ENCODE peak calls at places on chromosome 22, in seven cellular contexts. Y, K, D, H, E, W and P are unnamed samples.

GRCh38 chr22:28021998-28022660 is 103.1 kb upstream of the PITPNB start:
- DNase-seq in Y (no peak), E (no peak), W (no peak), H (no peak), K (no peak), D (no peak), P (no peak)

GRCh38 chr22:26416670-26417270 is 12.3 kb upstream of the ASPHD2 start:
- DNase-seq in E (peak; percentile 80), Y (no peak), D (no peak), H (no peak), K (peak; percentile 11), W (peak; percentile 79), P (peak; percentile 68)

GRCh38 chr22:16964366-16964765 is 43.7 kb downstream of the GAB4 start:
- DNase-seq in E (no peak), Y (no peak), W (no peak), D (no peak), K (no peak), H (no peak), P (no peak)

GRCh38 chr22:27991586-27992293 is 72.7 kb upstream of the PITPNB start:
- DNase-seq in K (no peak), D (no peak), W (no peak), E (no peak), Y (no peak), H (no peak), P (no peak)

GRCh38 chr22:27220349-27220748 is 563.0 kb downstream of the MIAT start:
- DNase-seq in H (no peak), Y (no peak), K (peak; percentile 46), E (peak; percentile 92), D (no peak), W (peak; percentile 81), P (peak; percentile 70)

GRCh38 chr22:43636086-43636485 is 176.0 kb downstream of the EFCAB6 start:
- DNase-seq in D (no peak), E (no peak), Y (no peak), W (no peak), H (no peak), K (no peak), P (no peak)

GRCh38 chr22:50030315-50031188 is 18.0 kb upstream of the IL17REL start:
- DNase-seq in Y (peak; percentile 83), H (peak; percentile 59), K (peak; percentile 44), E (peak; percentile 62), W (peak; percentile 67), D (peak; percentile 86), P (peak; percentile 45)

GRCh38 chr22:31271485-31271884 is 20.8 kb downstream of the PIK3IP1 start:
- DNase-seq in D (no peak), E (no peak), Y (no peak), K (no peak), W (no peak), H (no peak), P (no peak)

GRCh38 chr22:46063861-46064235 is 86.5 kb upstream of the PPARA start:
- DNase-seq in Y (no peak), K (peak; percentile 28), D (peak; percentile 59), E (no peak), W (peak; percentile 28), H (no peak), P (no peak)

GRCh38 chr22:47342446-47342845 is 580.0 kb downstream of the TBC1D22A start:
- DNase-seq in K (no peak), D (no peak), E (no peak), H (no peak), Y (no peak), W (no peak), P (no peak)

GRCh38 chr22:30885591-30885990 is 83.0 kb downstream of the MORC2 start:
- DNase-seq in K (no peak), Y (no peak), W (no peak), E (no peak), D (no peak), H (no peak), P (no peak)

GRCh38 chr22:49825944-49826602 is 1.6 kb downstream of the BRD1 start:
- DNase-seq in W (peak; percentile 47), H (peak; percentile 47), E (peak; percentile 37), D (peak; percentile 61), Y (peak; percentile 87), K (no peak), P (peak; percentile 39)

GRCh38 chr22:46246178-46246577 is 3.9 kb downstream of the CDPF1 start:
- DNase-seq in D (peak; percentile 8), K (no peak), W (no peak), Y (no peak), H (no peak), E (no peak), P (no peak)

GRCh38 chr22:48492371-48493320 is 1335.0 kb downstream of the BRD1 start:
- DNase-seq in Y (no peak), H (peak; percentile 78), W (peak; percentile 73), D (peak; percentile 66), E (peak; percentile 69), K (peak; percentile 75), P (peak; percentile 60)

GRCh38 chr22:35480143-35480542 is 60.5 kb upstream of the RASD2 start:
- DNase-seq in W (peak; percentile 9), Y (no peak), H (no peak), D (peak; percentile 70), K (no peak), E (no peak), P (peak; percentile 7)

GRCh38 chr22:46792841-46793261 is 30.4 kb downstream of the TBC1D22A start:
- DNase-seq in Y (no peak), K (no peak), H (no peak), D (no peak), E (no peak), W (no peak), P (no peak)

GRCh38 chr22:24564376-24565058 is 8.7 kb downstream of the SNRPD3 start:
- DNase-seq in W (no peak), E (peak; percentile 34), H (peak; percentile 33), Y (no peak), K (no peak), D (no peak), P (no peak)

GRCh38 chr22:30947821-30948454 is 20.6 kb downstream of the MORC2 start:
- DNase-seq in E (peak; percentile 79), D (no peak), W (peak; percentile 73), K (no peak), H (peak; percentile 79), Y (no peak), P (peak; percentile 58)

GRCh38 chr22:30816413-30816812 is 121.7 kb downstream of the OSBP2 start:
- DNase-seq in E (no peak), Y (no peak), K (no peak), W (no peak), D (no peak), H (no peak), P (no peak)

GRCh38 chr22:45296628-45297297 is 12.0 kb downstream of the UPK3A start:
- DNase-seq in K (no peak), D (no peak), H (no peak), Y (peak; percentile 49), W (no peak), E (no peak), P (no peak)

GRCh38 chr22:48496226-48496845 is 1331.3 kb downstream of the BRD1 start:
- DNase-seq in E (no peak), W (no peak), Y (no peak), H (no peak), D (peak; percentile 35), K (no peak), P (no peak)

GRCh38 chr22:44686873-44687600 is 15.0 kb upstream of the PRR5 start:
- DNase-seq in Y (peak; percentile 1), H (peak; percentile 55), K (no peak), E (peak; percentile 87), W (no peak), D (no peak), P (no peak)

GRCh38 chr22:19466126-19466716 is 12.8 kb downstream of the UFD1 start:
- DNase-seq in Y (no peak), W (no peak), E (no peak), H (no peak), D (no peak), K (no peak), P (no peak)

DNA sequence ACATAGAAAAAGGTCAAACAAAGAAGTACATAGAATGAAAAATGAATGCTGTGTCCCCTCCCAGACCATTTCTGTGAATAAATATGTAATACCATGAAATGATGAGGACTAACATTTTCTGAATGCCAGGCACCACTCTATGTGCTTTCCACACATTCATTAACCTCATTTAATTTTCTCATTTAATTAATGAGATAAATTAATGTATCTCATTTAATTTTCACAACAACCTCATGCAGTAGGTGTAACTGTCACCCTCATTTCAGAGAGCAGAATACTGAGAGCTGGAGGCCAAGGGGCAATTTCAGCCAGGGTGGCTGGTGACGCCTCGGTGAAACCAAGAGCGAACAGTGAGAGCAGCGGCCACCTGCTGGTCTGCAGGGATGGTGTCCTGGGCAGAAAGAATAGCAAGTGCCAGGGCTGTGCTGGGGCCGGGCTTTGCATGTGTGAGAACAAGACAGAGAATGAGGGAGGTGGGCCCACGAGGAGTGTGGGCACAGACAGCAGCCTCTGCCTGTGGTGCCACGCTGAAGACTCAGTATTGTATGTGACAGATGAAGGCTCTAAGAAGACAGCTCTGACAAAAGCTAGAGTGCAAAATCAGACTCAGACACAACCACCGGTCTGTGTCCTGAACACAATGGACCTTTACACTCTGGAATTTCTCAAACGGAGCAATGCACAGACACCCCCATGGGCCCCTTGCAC is 1.8 kb upstream of the SERPIND1 start:
- DNase-seq in K (no peak), D (no peak), E (no peak), W (no peak), Y (no peak), H (no peak), P (no peak)
- TF ChIP-seq CTCF in K (no peak), D (no peak), E (no peak), W (peak; percentile 13), Y (no peak), H (no peak), P (peak; percentile 38)

GRCh38 chr22:39013923-39014722 is at the start of gene APOBEC3C:
- DNase-seq in D (peak; percentile 75), K (peak; percentile 83), W (peak; percentile 86), Y (peak; percentile 78), H (peak; percentile 90), E (peak; percentile 90), P (peak; percentile 86)
- TF ChIP-seq CTCF in D (no peak), K (no peak), W (no peak), Y (no peak), H (peak; percentile 14), E (peak; percentile 4), P (peak; percentile 27)

GRCh38 chr22:33274214-33274828 is 216.1 kb upstream of the SYN3 start:
- DNase-seq in Y (no peak), D (no peak), H (no peak), E (peak; percentile 12), W (peak; percentile 6), K (peak; percentile 21), P (no peak)
- TF ChIP-seq CTCF in Y (no peak), D (peak; percentile 27), H (peak; percentile 36), E (peak; percentile 42), W (peak; percentile 38), K (peak; percentile 8), P (peak; percentile 59)

GRCh38 chr22:37288521-37288920 is 6.2 kb downstream of the CYTH4 start:
- DNase-seq in K (no peak), H (no peak), E (no peak), D (no peak), W (no peak), Y (no peak), P (no peak)
- TF ChIP-seq CTCF in K (no peak), H (no peak), E (no peak), D (no peak), W (no peak), Y (no peak), P (no peak)

DNA sequence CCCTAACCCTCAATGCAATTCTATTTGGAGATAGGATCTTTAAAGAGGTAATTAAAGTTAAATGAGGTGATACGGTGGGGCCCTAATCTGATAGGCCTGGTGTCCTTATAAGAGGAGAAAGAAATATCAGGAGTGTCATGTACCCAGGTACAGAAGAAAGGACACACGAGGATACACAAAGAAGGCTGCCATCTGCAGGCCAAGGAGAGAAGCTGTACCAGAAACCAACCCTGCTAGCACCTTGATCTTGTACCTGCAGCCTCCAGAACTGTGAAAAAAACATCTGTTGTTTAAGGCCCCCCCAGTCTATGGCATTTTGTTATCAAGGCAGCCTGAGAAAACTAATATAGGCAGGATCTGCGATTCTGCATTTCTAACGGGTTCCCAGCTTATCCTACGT is 44.2 kb downstream of the FBXO7 start:
- DNase-seq in K (no peak), H (no peak), W (no peak), E (no peak), D (no peak), Y (no peak), P (no peak)
- TF ChIP-seq CTCF in K (no peak), H (peak; percentile 19), W (peak; percentile 15), E (peak; percentile 18), D (peak; percentile 7), Y (no peak), P (peak; percentile 49)